ENCODE peak calls at places on chromosomes 7 and 10, in eight cellular contexts. One of them, this sample, is unnamed.

GRCh38 chr7:128875523-128875948 is 12.9 kb downstream of the ATP6V1F start:
- DNase-seq in suprapubic skin: peak; percentile 29
- DNase-seq in right lobe of liver: no peak
- DNase-seq in mucosa of descending colon: peak; percentile 38
- DNase-seq in neural progenitor cell: no peak
- DNase-seq in heart left ventricle: no peak
- DNase-seq in HFFc6: no peak
- DNase-seq in psoas muscle: peak; percentile 55
- DNase-seq in this sample: peak; percentile 59

GRCh38 chr10:133364645-133365431 is 7.0 kb upstream of the FUOM start:
- DNase-seq in psoas muscle: no peak
- DNase-seq in right lobe of liver: no peak
- DNase-seq in HFFc6: no peak
- DNase-seq in suprapubic skin: peak; percentile 70
- DNase-seq in mucosa of descending colon: no peak
- DNase-seq in neural progenitor cell: no peak
- DNase-seq in heart left ventricle: no peak
- DNase-seq in this sample: no peak

GRCh38 chr10:35498693-35499092 is 106.4 kb upstream of the GJD4 start:
- DNase-seq in heart left ventricle: no peak
- DNase-seq in neural progenitor cell: no peak
- DNase-seq in suprapubic skin: no peak
- DNase-seq in HFFc6: no peak
- DNase-seq in right lobe of liver: no peak
- DNase-seq in psoas muscle: no peak
- DNase-seq in mucosa of descending colon: no peak
- DNase-seq in this sample: no peak

GRCh38 chr10:14507156-14507555 is 176.4 kb upstream of the FRMD4A start:
- DNase-seq in mucosa of descending colon: no peak
- DNase-seq in HFFc6: no peak
- DNase-seq in neural progenitor cell: no peak
- DNase-seq in suprapubic skin: no peak
- DNase-seq in psoas muscle: no peak
- DNase-seq in right lobe of liver: no peak
- DNase-seq in heart left ventricle: no peak
- DNase-seq in this sample: no peak

GRCh38 chr7:150953061-150953997 is 24.8 kb downstream of the KCNH2 start:
- DNase-seq in HFFc6: no peak
- DNase-seq in right lobe of liver: no peak
- DNase-seq in suprapubic skin: no peak
- DNase-seq in heart left ventricle: peak; percentile 34
- DNase-seq in mucosa of descending colon: peak; percentile 32
- DNase-seq in neural progenitor cell: no peak
- DNase-seq in psoas muscle: peak; percentile 17
- DNase-seq in this sample: peak; percentile 78

GRCh38 chr7:75854233-75854632 is 24.6 kb upstream of the RHBDD2 start:
- DNase-seq in mucosa of descending colon: no peak
- DNase-seq in HFFc6: peak; percentile 46
- DNase-seq in neural progenitor cell: no peak
- DNase-seq in psoas muscle: no peak
- DNase-seq in suprapubic skin: no peak
- DNase-seq in heart left ventricle: no peak
- DNase-seq in right lobe of liver: no peak
- DNase-seq in this sample: no peak

GRCh38 chr7:136890379-136890778 is 21.9 kb downstream of the CHRM2 start:
- DNase-seq in suprapubic skin: no peak
- DNase-seq in neural progenitor cell: no peak
- DNase-seq in psoas muscle: no peak
- DNase-seq in HFFc6: no peak
- DNase-seq in right lobe of liver: no peak
- DNase-seq in heart left ventricle: no peak
- DNase-seq in mucosa of descending colon: no peak
- DNase-seq in this sample: no peak

GRCh38 chr10:125795637-125796190 is 20.1 kb upstream of the MMP21 start:
- DNase-seq in suprapubic skin: no peak
- DNase-seq in mucosa of descending colon: no peak
- DNase-seq in right lobe of liver: no peak
- DNase-seq in neural progenitor cell: no peak
- DNase-seq in psoas muscle: no peak
- DNase-seq in heart left ventricle: no peak
- DNase-seq in HFFc6: no peak
- DNase-seq in this sample: no peak

GRCh38 chr10:126256864-126257263 is 131.4 kb downstream of the ADAM12 start:
- DNase-seq in neural progenitor cell: peak; percentile 54
- DNase-seq in heart left ventricle: no peak
- DNase-seq in psoas muscle: no peak
- DNase-seq in mucosa of descending colon: no peak
- DNase-seq in right lobe of liver: no peak
- DNase-seq in HFFc6: no peak
- DNase-seq in suprapubic skin: no peak
- DNase-seq in this sample: no peak

GRCh38 chr10:102313221-102313896 is 68.0 kb downstream of the GBF1 start:
- DNase-seq in mucosa of descending colon: no peak
- DNase-seq in right lobe of liver: no peak
- DNase-seq in heart left ventricle: no peak
- DNase-seq in suprapubic skin: no peak
- DNase-seq in HFFc6: peak; percentile 56
- DNase-seq in psoas muscle: no peak
- DNase-seq in neural progenitor cell: peak; percentile 3
- DNase-seq in this sample: no peak

GRCh38 chr7:29370531-29371314 is 176.1 kb downstream of the CHN2 start:
- DNase-seq in HFFc6: no peak
- DNase-seq in neural progenitor cell: no peak
- DNase-seq in mucosa of descending colon: no peak
- DNase-seq in psoas muscle: no peak
- DNase-seq in suprapubic skin: no peak
- DNase-seq in heart left ventricle: no peak
- DNase-seq in right lobe of liver: no peak
- DNase-seq in this sample: no peak

GRCh38 chr7:47721670-47722069 is 139.8 kb upstream of the TNS3 start:
- DNase-seq in mucosa of descending colon: no peak
- DNase-seq in HFFc6: no peak
- DNase-seq in psoas muscle: no peak
- DNase-seq in heart left ventricle: no peak
- DNase-seq in neural progenitor cell: no peak
- DNase-seq in suprapubic skin: no peak
- DNase-seq in right lobe of liver: no peak
- DNase-seq in this sample: peak; percentile 51
- TF ChIP-seq CTCF in mucosa of descending colon: no peak
- TF ChIP-seq CTCF in HFFc6: no peak
- TF ChIP-seq CTCF in psoas muscle: no peak
- TF ChIP-seq CTCF in heart left ventricle: no peak
- TF ChIP-seq CTCF in neural progenitor cell: peak; percentile 21
- TF ChIP-seq CTCF in suprapubic skin: no peak
- TF ChIP-seq CTCF in right lobe of liver: no peak
- TF ChIP-seq CTCF in this sample: no peak

GRCh38 chr10:1715821-1716220 is 21.5 kb downstream of the ADARB2 start:
- DNase-seq in heart left ventricle: no peak
- DNase-seq in suprapubic skin: no peak
- DNase-seq in neural progenitor cell: peak; percentile 75
- DNase-seq in HFFc6: no peak
- DNase-seq in mucosa of descending colon: no peak
- DNase-seq in psoas muscle: no peak
- DNase-seq in right lobe of liver: no peak
- DNase-seq in this sample: no peak
- TF ChIP-seq CTCF in heart left ventricle: no peak
- TF ChIP-seq CTCF in suprapubic skin: no peak
- TF ChIP-seq CTCF in neural progenitor cell: peak; percentile 70
- TF ChIP-seq CTCF in HFFc6: no peak
- TF ChIP-seq CTCF in mucosa of descending colon: no peak
- TF ChIP-seq CTCF in psoas muscle: no peak
- TF ChIP-seq CTCF in right lobe of liver: no peak
- TF ChIP-seq CTCF in this sample: peak; percentile 76

GRCh38 chr10:68982389-68982788 is 6.2 kb upstream of the KIFBP start:
- DNase-seq in neural progenitor cell: no peak
- DNase-seq in suprapubic skin: no peak
- DNase-seq in HFFc6: no peak
- DNase-seq in psoas muscle: no peak
- DNase-seq in right lobe of liver: no peak
- DNase-seq in mucosa of descending colon: no peak
- DNase-seq in heart left ventricle: no peak
- DNase-seq in this sample: no peak

DNA sequence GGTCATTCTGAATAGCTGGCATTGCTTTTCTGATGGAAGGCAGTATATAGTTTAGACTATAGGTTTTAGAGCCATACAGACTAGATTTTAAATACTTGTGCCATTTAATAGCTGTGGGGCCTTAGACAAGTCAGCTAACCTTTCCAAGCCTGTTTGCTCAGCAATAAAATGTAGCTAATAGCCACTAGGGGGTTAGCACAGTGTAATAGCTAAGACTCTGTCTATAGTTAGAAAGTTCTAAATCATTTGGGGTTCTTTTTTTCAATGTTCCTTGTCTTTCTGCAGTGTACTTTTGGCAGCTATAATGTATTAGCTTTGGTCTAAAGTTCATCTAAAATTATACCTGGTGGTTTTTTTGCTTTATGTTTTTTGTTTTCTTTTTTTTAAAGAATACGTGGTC is 7.5 kb upstream of the KIFBP start:
- DNase-seq in suprapubic skin: no peak
- DNase-seq in right lobe of liver: no peak
- DNase-seq in psoas muscle: no peak
- DNase-seq in neural progenitor cell: no peak
- DNase-seq in mucosa of descending colon: no peak
- DNase-seq in heart left ventricle: no peak
- DNase-seq in HFFc6: peak; percentile 10
- DNase-seq in this sample: no peak
- TF ChIP-seq CTCF in suprapubic skin: peak; percentile 8
- TF ChIP-seq CTCF in right lobe of liver: no peak
- TF ChIP-seq CTCF in psoas muscle: no peak
- TF ChIP-seq CTCF in neural progenitor cell: peak; percentile 39
- TF ChIP-seq CTCF in mucosa of descending colon: no peak
- TF ChIP-seq CTCF in heart left ventricle: no peak
- TF ChIP-seq CTCF in HFFc6: peak; percentile 60
- TF ChIP-seq CTCF in this sample: peak; percentile 70

GRCh38 chr10:33496096-33496495 is 161.6 kb upstream of the NRP1 start:
- DNase-seq in neural progenitor cell: no peak
- DNase-seq in HFFc6: no peak
- DNase-seq in suprapubic skin: no peak
- DNase-seq in heart left ventricle: no peak
- DNase-seq in mucosa of descending colon: no peak
- DNase-seq in right lobe of liver: no peak
- DNase-seq in psoas muscle: no peak
- DNase-seq in this sample: no peak
- TF ChIP-seq CTCF in neural progenitor cell: no peak
- TF ChIP-seq CTCF in HFFc6: no peak
- TF ChIP-seq CTCF in suprapubic skin: no peak
- TF ChIP-seq CTCF in heart left ventricle: no peak
- TF ChIP-seq CTCF in mucosa of descending colon: no peak
- TF ChIP-seq CTCF in right lobe of liver: no peak
- TF ChIP-seq CTCF in psoas muscle: no peak
- TF ChIP-seq CTCF in this sample: no peak

GRCh38 chr7:154942718-154943117 is 60.2 kb downstream of the PAXIP1 start:
- DNase-seq in neural progenitor cell: no peak
- DNase-seq in HFFc6: no peak
- DNase-seq in heart left ventricle: no peak
- DNase-seq in right lobe of liver: no peak
- DNase-seq in mucosa of descending colon: no peak
- DNase-seq in psoas muscle: no peak
- DNase-seq in suprapubic skin: no peak
- DNase-seq in this sample: no peak

GRCh38 chr7:154947604-154948003 is 55.3 kb downstream of the PAXIP1 start:
- DNase-seq in heart left ventricle: no peak
- DNase-seq in psoas muscle: no peak
- DNase-seq in neural progenitor cell: no peak
- DNase-seq in mucosa of descending colon: no peak
- DNase-seq in HFFc6: no peak
- DNase-seq in right lobe of liver: no peak
- DNase-seq in suprapubic skin: no peak
- DNase-seq in this sample: no peak

GRCh38 chr7:154950992-154951391 is 51.9 kb downstream of the PAXIP1 start:
- DNase-seq in heart left ventricle: no peak
- DNase-seq in suprapubic skin: no peak
- DNase-seq in psoas muscle: no peak
- DNase-seq in HFFc6: no peak
- DNase-seq in mucosa of descending colon: no peak
- DNase-seq in neural progenitor cell: no peak
- DNase-seq in right lobe of liver: no peak
- DNase-seq in this sample: no peak

GRCh38 chr7:154946166-154946565 is 56.8 kb downstream of the PAXIP1 start:
- DNase-seq in right lobe of liver: no peak
- DNase-seq in neural progenitor cell: no peak
- DNase-seq in suprapubic skin: no peak
- DNase-seq in heart left ventricle: no peak
- DNase-seq in HFFc6: no peak
- DNase-seq in mucosa of descending colon: no peak
- DNase-seq in psoas muscle: no peak
- DNase-seq in this sample: no peak
- TF ChIP-seq CTCF in right lobe of liver: no peak
- TF ChIP-seq CTCF in neural progenitor cell: no peak
- TF ChIP-seq CTCF in suprapubic skin: no peak
- TF ChIP-seq CTCF in heart left ventricle: no peak
- TF ChIP-seq CTCF in HFFc6: no peak
- TF ChIP-seq CTCF in mucosa of descending colon: no peak
- TF ChIP-seq CTCF in psoas muscle: no peak
- TF ChIP-seq CTCF in this sample: no peak